ENCODE peak calls at places on chromosomes 13 and 19, in four cellular contexts. N is cardiac muscle cell; P is lower lobe of right lung; M is CD8-positive, alpha-beta memory T cell. V is an unnamed sample.

GRCh38 chr13:26423634-26424033 is 133.8 kb upstream of the WASF3 start:
- DNase-seq in M (no peak), N (peak), P (no peak), V (no peak)

GRCh38 chr19:1131718-1132552 is 28.1 kb downstream of the GPX4 start:
- DNase-seq in M (peak), P (peak), N (peak), V (peak)

GRCh38 chr13:99265162-99265822 is 7.1 kb upstream of the GPR18 start:
- DNase-seq in N (no peak), P (no peak), M (no peak), V (no peak)

GRCh38 chr13:63075126-63075525 is 1659.5 kb upstream of the PCDH20 start:
- DNase-seq in P (no peak), M (no peak), N (no peak), V (no peak)

GRCh38 chr19:543912-544608 is at the start of gene GZMM:
- DNase-seq in N (no peak), M (peak), P (no peak), V (peak)

GRCh38 chr19:51440846-51441409 is 17.3 kb downstream of the SIGLEC8 start:
- DNase-seq in P (no peak), M (peak), N (no peak), V (no peak)

GRCh38 chr19:38707512-38708114 is 36.7 kb downstream of the CAPN12 start:
- DNase-seq in N (no peak), P (peak), M (no peak), V (no peak)

GRCh38 chr13:59625121-59625520 is 538.6 kb downstream of the DIAPH3 start:
- DNase-seq in M (no peak), N (no peak), P (no peak), V (no peak)

GRCh38 chr13:22047082-22047784 is 376.4 kb downstream of the FGF9 start:
- DNase-seq in N (no peak), P (no peak), M (no peak), V (no peak)

GRCh38 chr13:26529441-26529840 is 28.0 kb upstream of the WASF3 start:
- DNase-seq in P (no peak), N (peak), M (no peak), V (peak)

GRCh38 chr13:48761256-48761655 is 107.5 kb downstream of the CYSLTR2 start:
- DNase-seq in M (no peak), N (no peak), P (no peak), V (no peak)

GRCh38 chr19:17370026-17370587 is 7.0 kb downstream of the PLVAP start:
- DNase-seq in P (no peak), N (no peak), M (no peak), V (no peak)

GRCh38 chr19:44777715-44778347 is at the start of gene CBLC:
- DNase-seq in P (peak), M (no peak), N (peak), V (no peak)

GRCh38 chr19:41355035-41355434 is 1.3 kb upstream of the TGFB1 start:
- DNase-seq in M (no peak), N (no peak), P (no peak), V (no peak)

GRCh38 chr19:28601723-28602440 is 611.1 kb downstream of the UQCRFS1 start:
- DNase-seq in P (no peak), M (no peak), N (no peak), V (no peak)

GRCh38 chr19:801030-801860 is 4.0 kb downstream of the PTBP1 start:
- DNase-seq in M (peak), N (peak), P (peak), V (no peak)

GRCh38 chr19:4694211-4694987 is 24.3 kb upstream of the MYDGF start:
- DNase-seq in M (no peak), P (no peak), N (no peak), V (no peak)

GRCh38 chr13:45396548-45397095 is 21.6 kb downstream of the SLC25A30 start:
- DNase-seq in N (no peak), M (no peak), P (no peak), V (peak)

GRCh38 chr13:45215392-45216077 is 14.7 kb upstream of the KCTD4 start:
- DNase-seq in P (no peak), M (no peak), N (no peak), V (no peak)

GRCh38 chr19:49809155-49809986 is 3.7 kb downstream of the FUZ start:
- DNase-seq in M (peak), N (peak), P (peak), V (no peak)

GRCh38 chr19:56720281-56720680 is 48.7 kb upstream of the ZNF835 start:
- DNase-seq in P (no peak), N (no peak), M (no peak), V (no peak)

GRCh38 chr19:15101479-15102082 is 5.6 kb upstream of the SYDE1 start:
- DNase-seq in M (peak), P (no peak), N (peak), V (peak)

GRCh38 chr19:18475762-18476331 is 37.9 kb upstream of the ISYNA1 start:
- DNase-seq in M (no peak), N (no peak), P (no peak), V (no peak)

GRCh38 chr19:39413269-39413902 is 917 bp downstream of the PLEKHG2 start:
- DNase-seq in N (peak), P (peak), M (no peak), V (no peak)

GRCh38 chr13:109465151-109465550 is 321.2 kb downstream of the IRS2 start:
- DNase-seq in N (no peak), M (no peak), P (no peak), V (no peak)

GRCh38 chr13:75514080-75515040 is 23.3 kb downstream of the COMMD6 start:
- DNase-seq in N (no peak), P (no peak), M (no peak), V (no peak)

GRCh38 chr19:16288544-16288943 is 36.1 kb upstream of the KLF2 start:
- DNase-seq in N (no peak), M (no peak), P (no peak), V (no peak)

GRCh38 chr13:23020246-23020843 is 160.4 kb upstream of the SGCG start:
- DNase-seq in N (peak), P (no peak), M (no peak), V (peak)

GRCh38 chr13:58946274-58946673 is 1217.5 kb downstream of the DIAPH3 start:
- DNase-seq in M (no peak), N (no peak), P (no peak), V (peak)

GRCh38 chr13:25455146-25455545 is 83.4 kb downstream of the ATP8A2 start:
- DNase-seq in M (no peak), N (no peak), P (no peak), V (no peak)

GRCh38 chr13:103157434-103158145 is 91.4 kb upstream of the SLC10A2 start:
- DNase-seq in P (no peak), M (no peak), N (no peak), V (no peak)

GRCh38 chr19:50979758-50980157 is 4.0 kb downstream of the KLK7 start:
- DNase-seq in M (no peak), N (no peak), P (no peak), V (no peak)

GRCh38 chr19:40241809-40242384 is 15.4 kb upstream of the CCNP start:
- DNase-seq in N (no peak), P (peak), M (no peak), V (no peak)

GRCh38 chr19:34904521-34904845 is 22.2 kb upstream of the ZNF30 start:
- DNase-seq in P (no peak), M (no peak), N (no peak), V (no peak)

GRCh38 chr13:30978981-30979956 is 46.8 kb downstream of the TEX26 start:
- DNase-seq in M (peak), N (peak), P (peak), V (peak)

GRCh38 chr19:11766597-11767591 is at the start of gene ZNF441:
- DNase-seq in P (peak), M (peak), N (peak), V (no peak)
- H3K4me3 ChIP-seq in P (peak), M (peak), N (peak), V (no peak)

DNA sequence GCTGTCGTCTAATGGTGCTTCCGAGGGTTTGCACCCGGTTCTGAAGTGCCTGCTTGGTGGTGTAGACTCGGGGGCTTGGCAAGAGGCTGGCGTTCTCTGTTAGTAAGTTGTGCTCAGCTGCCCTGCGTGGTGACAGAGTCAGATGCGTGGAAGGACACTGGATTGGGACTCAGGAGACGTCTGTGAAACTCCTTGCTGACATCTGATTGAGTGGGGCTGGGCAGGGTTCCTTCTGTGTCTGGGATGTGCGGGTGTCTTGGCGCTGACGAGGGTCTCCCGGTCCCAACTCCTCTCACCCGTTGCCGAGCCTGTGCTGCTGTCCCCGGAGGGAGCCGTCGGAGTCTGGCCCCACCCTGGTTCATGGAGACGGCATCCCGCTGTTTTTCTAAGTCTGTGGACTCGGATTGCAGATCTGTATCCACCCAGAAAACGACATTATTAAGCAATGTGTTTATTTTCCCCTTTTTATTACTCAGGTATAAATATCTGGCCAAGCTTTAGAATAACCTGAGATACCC is 16.4 kb upstream of the DCUN1D2 start:
- DNase-seq in M (no peak), P (no peak), N (no peak), V (no peak)
- H3K4me3 ChIP-seq in M (no peak), P (no peak), N (no peak), V (no peak)

GRCh38 chr13:105918842-105919741 is 616.4 kb downstream of the EFNB2 start:
- DNase-seq in M (no peak), N (no peak), P (no peak), V (no peak)
- H3K4me3 ChIP-seq in M (no peak), N (no peak), P (no peak), V (no peak)

GRCh38 chr19:2291185-2291751 is 9.3 kb upstream of the PEAK3 start:
- DNase-seq in P (no peak), M (no peak), N (peak), V (no peak)
- H3K4me3 ChIP-seq in P (peak), M (peak), N (peak), V (no peak)

DNA sequence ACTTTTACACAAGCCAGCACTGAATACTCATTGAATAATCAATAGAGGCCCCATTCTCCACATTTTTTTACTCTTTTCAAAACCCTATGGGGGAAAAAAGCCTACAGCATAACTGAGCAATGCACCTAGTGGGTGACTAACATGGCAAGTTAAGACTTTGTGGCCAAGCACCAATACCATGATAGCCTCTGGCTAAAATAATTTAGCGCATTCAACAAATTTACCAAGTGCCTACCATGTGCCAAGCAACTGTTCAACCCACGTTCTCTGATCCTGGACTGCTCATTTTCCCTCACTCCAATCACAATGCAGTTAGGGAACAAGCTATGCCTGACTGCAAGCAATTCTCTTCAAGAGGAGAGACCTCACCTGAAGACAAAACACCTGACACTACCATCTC is 3.0 kb downstream of the ANKRD10 start:
- DNase-seq in N (no peak), M (no peak), P (no peak), V (no peak)
- H3K4me3 ChIP-seq in N (no peak), M (no peak), P (peak), V (no peak)

DNA sequence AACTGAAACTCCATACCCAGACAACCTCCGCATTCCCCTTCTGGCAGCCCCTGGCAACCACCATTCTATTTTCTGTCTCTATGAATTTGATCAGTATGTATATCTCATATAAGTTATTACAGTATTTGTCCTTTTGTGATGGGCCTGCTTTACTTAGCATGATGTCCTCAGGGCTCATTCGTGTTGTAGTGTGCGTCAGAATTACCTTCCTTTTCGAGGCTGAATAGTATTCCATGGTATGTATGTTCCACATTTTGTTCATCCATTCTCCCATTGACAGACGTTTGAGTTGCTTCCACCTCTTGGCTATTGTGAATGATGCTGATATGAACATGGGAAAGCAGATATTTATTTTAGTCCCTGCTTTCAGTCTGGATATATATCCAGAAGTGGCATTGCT is 5.0 kb downstream of the PLEKHF1 start:
- DNase-seq in P (no peak), M (no peak), N (no peak), V (no peak)
- H3K4me3 ChIP-seq in P (no peak), M (no peak), N (no peak), V (no peak)

DNA sequence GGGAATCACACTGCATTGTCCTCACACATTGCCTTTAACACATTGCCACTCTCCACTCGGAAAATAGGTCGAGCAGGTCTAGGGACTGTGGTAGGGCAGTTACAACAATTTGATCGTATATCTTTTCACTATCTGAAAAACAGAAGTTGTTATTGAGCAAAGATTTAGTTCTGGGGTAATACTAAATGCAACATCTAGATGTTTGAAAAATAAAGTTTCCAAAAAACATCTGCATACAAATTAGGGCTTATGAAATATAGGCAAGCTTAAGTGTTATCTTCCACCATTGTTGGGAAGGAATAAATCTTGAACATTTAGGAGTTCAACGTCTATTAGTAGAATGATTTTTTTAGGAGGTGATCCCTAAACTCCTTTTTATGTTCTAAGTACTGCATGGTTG is 768 bp upstream of the HS6ST3 start:
- DNase-seq in N (no peak), M (no peak), P (no peak), V (no peak)
- H3K4me3 ChIP-seq in N (no peak), M (no peak), P (no peak), V (no peak)